ENCODE peak calls at places on chromosomes 1 and 21, in four cellular contexts. O, Z, B and U are unnamed samples.

GRCh38 chr1:153626929-153627796 is at the start of gene S100A13:
- DNase-seq in Z (peak; percentile 90), B (peak; percentile 93), O (peak; percentile 93), U (peak; percentile 96)

GRCh38 chr1:151720974-151721787 is at the start of gene RIIAD1:
- DNase-seq in B (no peak), Z (peak; percentile 69), O (no peak), U (peak; percentile 10)

GRCh38 chr21:39612233-39613028 is at the start of gene B3GALT5:
- DNase-seq in Z (peak; percentile 77), O (no peak), B (peak; percentile 15), U (peak; percentile 72)

GRCh38 chr1:16063226-16063829 is 10.1 kb downstream of the FAM131C start:
- DNase-seq in O (no peak), B (no peak), Z (no peak), U (no peak)

GRCh38 chr1:2583871-2584341 is 2.7 kb upstream of the PRXL2B start:
- DNase-seq in B (no peak), O (no peak), Z (no peak), U (no peak)

GRCh38 chr1:6519935-6520621 is 28.6 kb upstream of the PLEKHG5 start:
- DNase-seq in Z (peak; percentile 72), O (peak; percentile 83), B (no peak), U (peak; percentile 75)

GRCh38 chr21:16159971-16160350 is 430.2 kb downstream of the USP25 start:
- DNase-seq in O (no peak), Z (no peak), B (no peak), U (no peak)

GRCh38 chr1:216183427-216183826 is 239.8 kb downstream of the USH2A start:
- DNase-seq in O (no peak), B (no peak), Z (no peak), U (peak; percentile 15)

GRCh38 chr1:12529640-12530174 is 88.3 kb downstream of the DHRS3 start:
- DNase-seq in B (no peak), O (no peak), Z (no peak), U (no peak)

GRCh38 chr1:93703649-93704048 is 22.0 kb upstream of the BCAR3 start:
- DNase-seq in O (peak; percentile 64), Z (no peak), B (no peak), U (no peak)

GRCh38 chr1:39969048-39969447 is 14.1 kb downstream of the MFSD2A start:
- DNase-seq in Z (no peak), O (peak; percentile 83), B (no peak), U (peak; percentile 20)

GRCh38 chr1:23196627-23197328 is 20.5 kb downstream of the HTR1D start:
- DNase-seq in B (peak; percentile 91), O (peak; percentile 98), Z (no peak), U (peak; percentile 76)

GRCh38 chr1:196136396-196136795 is 471.8 kb downstream of the KCNT2 start:
- DNase-seq in B (no peak), O (no peak), Z (no peak), U (peak; percentile 35)

GRCh38 chr21:42865361-42866160 is 13.8 kb downstream of the WDR4 start:
- DNase-seq in B (no peak), Z (no peak), O (no peak), U (no peak)

GRCh38 chr1:180272395-180272794 is 42.3 kb downstream of the LHX4 start:
- DNase-seq in Z (no peak), O (no peak), B (no peak), U (no peak)

GRCh38 chr1:160078392-160079195 is 2.7 kb upstream of the KCNJ9 start:
- DNase-seq in Z (no peak), B (peak; percentile 23), O (peak; percentile 35), U (peak; percentile 18)

GRCh38 chr1:77829851-77830250 is 50.4 kb downstream of the MIGA1 start:
- DNase-seq in Z (no peak), B (no peak), O (no peak), U (no peak)

GRCh38 chr1:110130113-110130591 is 17.9 kb downstream of the UBL4B start:
- DNase-seq in O (no peak), Z (no peak), B (no peak), U (no peak)

GRCh38 chr1:27299385-27300252 is 22.3 kb upstream of the TMEM222 start:
- DNase-seq in B (no peak), O (peak; percentile 97), Z (peak; percentile 56), U (peak; percentile 96)

GRCh38 chr1:2173546-2174347 is 20.8 kb downstream of the FAAP20 start:
- DNase-seq in Z (no peak), B (no peak), O (no peak), U (no peak)

GRCh38 chr1:73673980-73674379 is 524.0 kb downstream of the LRRIQ3 start:
- DNase-seq in Z (no peak), O (peak; percentile 80), B (no peak), U (peak; percentile 23)

GRCh38 chr1:87972818-87973217 is 644.1 kb downstream of the LMO4 start:
- DNase-seq in B (no peak), O (no peak), Z (no peak), U (peak; percentile 50)

GRCh38 chr1:169105434-169106094 is 926 bp upstream of the ATP1B1 start:
- DNase-seq in Z (no peak), O (peak; percentile 57), B (no peak), U (no peak)
- H2AFZ ChIP-seq in Z (peak overlapping the region; percentile 98), O (peak overlapping the region; percentile 87), B (no peak overlapping the region), U (peak overlapping the region; percentile 55)

DNA sequence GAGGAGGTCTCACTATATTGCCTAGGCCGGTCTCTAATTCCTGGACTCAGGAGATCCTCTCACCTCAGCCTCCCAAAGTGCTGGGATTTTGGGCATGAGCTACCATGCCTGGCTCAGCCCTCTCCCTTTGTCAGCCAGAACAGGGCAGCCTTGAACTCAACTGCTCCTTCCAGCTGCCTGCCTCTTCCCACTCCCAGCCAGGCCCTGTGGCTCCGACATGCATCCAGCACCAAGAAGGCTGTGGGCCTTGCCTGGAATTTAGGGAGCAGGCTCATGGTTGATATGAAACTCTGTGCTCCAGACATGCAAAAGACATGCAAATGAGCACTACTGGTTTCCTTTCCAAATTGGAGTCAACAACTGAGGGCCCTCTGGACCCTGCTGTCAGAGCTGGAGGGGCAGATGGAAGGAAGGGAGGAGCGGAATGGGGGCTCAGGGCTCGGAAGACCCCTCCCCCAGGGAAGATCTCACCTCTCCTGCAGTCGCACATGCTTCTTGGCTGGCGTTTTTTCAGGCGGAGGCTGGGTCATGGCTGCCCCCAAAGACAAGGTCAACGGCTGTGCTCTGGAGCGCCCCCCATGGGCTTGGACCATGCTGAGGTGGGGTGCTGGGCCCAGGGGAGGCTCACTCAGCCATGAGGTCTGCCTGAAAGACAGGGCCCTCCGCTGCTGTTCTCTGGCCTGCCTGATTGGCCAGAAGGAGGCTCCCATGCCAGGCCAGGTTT is 1.4 kb downstream of the PTPN7 start:
- DNase-seq in O (no peak), Z (no peak), B (no peak), U (no peak)
- H3K9ac ChIP-seq in O (no peak overlapping the region), Z (no peak overlapping the region), B (no peak overlapping the region), U (no peak overlapping the region)

DNA sequence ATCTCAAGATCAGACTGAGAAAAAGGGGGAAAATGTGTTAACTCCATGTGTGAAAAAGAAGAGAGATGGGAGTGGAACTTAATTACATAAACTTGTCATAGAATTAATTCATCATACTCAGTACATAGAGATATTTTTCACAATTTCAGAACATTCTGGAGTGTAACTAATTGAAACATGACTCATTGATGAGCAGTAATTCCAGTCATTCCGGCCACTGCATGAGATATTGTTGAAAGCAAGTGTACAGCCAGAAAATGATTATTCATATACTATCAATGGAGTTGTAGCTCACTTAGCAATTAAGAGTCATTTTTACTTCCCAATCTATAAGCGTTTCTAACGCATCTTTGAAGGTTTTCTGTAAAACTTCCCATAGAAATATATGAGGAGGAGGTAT is 739.3 kb downstream of the LTN1 start:
- DNase-seq in B (no peak), O (peak; percentile 34), Z (no peak), U (peak; percentile 75)
- H2AFZ ChIP-seq in B (no peak overlapping the region), O (no peak overlapping the region), Z (no peak overlapping the region), U (no peak overlapping the region)

DNA sequence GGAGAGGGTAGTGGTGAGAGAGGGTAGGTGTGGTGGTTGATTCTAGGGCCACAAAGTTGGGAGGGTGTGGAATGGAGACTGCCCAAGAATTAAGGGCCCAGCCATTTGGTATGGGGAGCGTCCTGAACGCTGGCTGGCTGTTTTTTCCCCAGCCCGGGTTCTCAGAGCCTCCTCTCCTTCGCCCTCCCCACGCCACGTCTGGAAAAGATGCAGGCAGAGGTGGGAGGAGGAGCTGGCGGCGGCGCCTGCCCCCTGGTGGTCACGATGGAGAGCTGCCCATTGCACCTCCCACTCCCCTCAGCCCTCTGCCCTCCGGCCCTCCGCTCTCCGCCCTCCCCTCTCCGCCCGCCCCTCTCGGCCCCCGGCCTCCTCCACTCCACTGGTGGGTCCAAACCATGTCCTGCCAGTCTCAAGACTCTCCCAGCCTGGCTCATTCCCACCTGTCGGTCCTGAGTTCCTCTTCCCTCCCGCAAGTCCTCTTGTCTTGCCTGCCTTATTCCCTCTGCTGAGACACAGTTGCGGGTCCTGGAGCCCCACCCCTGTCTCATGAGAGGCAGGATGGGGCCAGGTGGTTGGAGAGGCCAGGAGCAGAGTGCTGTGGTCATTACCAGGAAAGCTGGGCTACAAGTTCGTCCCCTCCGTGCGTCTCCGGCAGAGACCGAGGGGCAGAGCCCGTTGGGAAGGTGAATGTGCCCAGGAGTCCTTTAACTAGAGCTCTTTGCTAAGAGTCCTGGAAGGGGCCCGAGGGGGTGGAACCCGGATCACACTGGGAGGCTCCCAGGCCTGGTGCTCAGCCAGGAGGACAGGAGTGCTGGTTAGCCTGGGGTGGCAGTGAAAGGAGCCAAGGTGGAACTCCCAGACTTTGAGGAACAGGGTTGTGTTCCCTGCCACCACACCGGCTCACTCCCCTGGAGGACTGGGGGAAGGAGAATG is 22.6 kb downstream of the ETNK2 start:
- DNase-seq in B (no peak), O (peak; percentile 31), Z (peak; percentile 54), U (peak; percentile 59)
- H3K9ac ChIP-seq in B (peak overlapping the region; percentile 28), O (no peak overlapping the region), Z (peak overlapping the region; percentile 79), U (no peak overlapping the region)

GRCh38 chr1:233113713-233114028 is 163.3 kb downstream of the NTPCR start:
- DNase-seq in B (no peak), O (no peak), Z (peak; percentile 4), U (no peak)

GRCh38 chr1:233113009-233113712 is 162.8 kb downstream of the NTPCR start:
- DNase-seq in Z (peak; percentile 8), B (peak; percentile 94), O (peak; percentile 99), U (peak; percentile 99)

GRCh38 chr1:233112184-233113008 is 162.0 kb downstream of the NTPCR start:
- DNase-seq in Z (peak; percentile 5), O (no peak), B (no peak), U (peak; percentile 54)

GRCh38 chr1:233114159-233114558 is 163.7 kb downstream of the NTPCR start:
- DNase-seq in O (peak; percentile 69), B (peak; percentile 29), Z (no peak), U (peak; percentile 54)

DNA sequence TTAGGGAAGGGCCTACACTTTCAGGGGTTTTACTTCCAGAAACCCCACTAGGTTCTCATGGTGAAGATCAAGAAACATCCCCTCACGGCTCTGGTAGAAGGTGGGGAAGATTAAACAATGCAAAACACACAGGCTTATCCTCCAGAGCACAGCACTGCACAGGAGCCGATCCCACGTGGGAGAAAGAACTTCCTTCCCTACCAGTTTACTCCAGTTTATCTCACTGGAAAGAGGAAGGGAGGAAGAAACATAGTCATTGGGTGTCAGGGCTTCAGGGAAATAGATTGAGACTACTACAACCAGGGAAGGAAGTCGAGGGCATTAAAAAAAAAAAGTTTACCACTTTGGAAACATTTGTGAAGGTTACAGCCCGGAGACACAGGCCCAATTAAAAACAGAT is 164.4 kb downstream of the NTPCR start:
- DNase-seq in B (no peak), O (no peak), Z (no peak), U (no peak)
- H2AFZ ChIP-seq in B (no peak overlapping the region), O (no peak overlapping the region), Z (peak overlapping the region; percentile 32), U (no peak overlapping the region)